ENCODE peak calls at places on chromosomes 3 and 15, in seven cellular contexts. One of them, this sample, is unnamed.

GRCh38 chr3:132788299-132788698 is 66.1 kb upstream of the NPHP3 start:
- DNase-seq in OCI-LY7: no peak
- DNase-seq in dorsolateral prefrontal cortex: no peak
- DNase-seq in sigmoid colon: no peak
- DNase-seq in bronchial epithelial cell: peak
- DNase-seq in tibial artery: no peak
- DNase-seq in LNCaP clone FGC: peak
- DNase-seq in this sample: no peak

GRCh38 chr15:96327155-96327741 is 3.3 kb upstream of the NR2F2 start:
- DNase-seq in bronchial epithelial cell: peak
- DNase-seq in sigmoid colon: no peak
- DNase-seq in LNCaP clone FGC: peak
- DNase-seq in dorsolateral prefrontal cortex: no peak
- DNase-seq in tibial artery: no peak
- DNase-seq in OCI-LY7: peak
- DNase-seq in this sample: peak

GRCh38 chr15:30906366-30906765 is 2.7 kb downstream of the FAN1 start:
- DNase-seq in dorsolateral prefrontal cortex: no peak
- DNase-seq in OCI-LY7: no peak
- DNase-seq in LNCaP clone FGC: peak
- DNase-seq in sigmoid colon: no peak
- DNase-seq in bronchial epithelial cell: no peak
- DNase-seq in tibial artery: no peak
- DNase-seq in this sample: no peak

GRCh38 chr3:170992854-170993253 is 33.7 kb downstream of the SLC2A2 start:
- DNase-seq in LNCaP clone FGC: no peak
- DNase-seq in sigmoid colon: no peak
- DNase-seq in tibial artery: no peak
- DNase-seq in OCI-LY7: no peak
- DNase-seq in dorsolateral prefrontal cortex: no peak
- DNase-seq in bronchial epithelial cell: peak
- DNase-seq in this sample: peak

GRCh38 chr15:78004919-78005634 is 72.4 kb downstream of the TBC1D2B start:
- DNase-seq in sigmoid colon: peak
- DNase-seq in LNCaP clone FGC: peak
- DNase-seq in tibial artery: peak
- DNase-seq in bronchial epithelial cell: peak
- DNase-seq in OCI-LY7: no peak
- DNase-seq in dorsolateral prefrontal cortex: peak
- DNase-seq in this sample: no peak

GRCh38 chr3:152218604-152219003 is 50.1 kb upstream of the MBNL1 start:
- DNase-seq in LNCaP clone FGC: no peak
- DNase-seq in OCI-LY7: no peak
- DNase-seq in tibial artery: no peak
- DNase-seq in sigmoid colon: no peak
- DNase-seq in bronchial epithelial cell: no peak
- DNase-seq in dorsolateral prefrontal cortex: no peak
- DNase-seq in this sample: no peak

GRCh38 chr3:126984391-126985142 is 1.7 kb downstream of the PLXNA1 start:
- DNase-seq in LNCaP clone FGC: no peak
- DNase-seq in dorsolateral prefrontal cortex: no peak
- DNase-seq in OCI-LY7: no peak
- DNase-seq in tibial artery: no peak
- DNase-seq in sigmoid colon: no peak
- DNase-seq in bronchial epithelial cell: no peak
- DNase-seq in this sample: no peak

GRCh38 chr15:41102854-41103253 is 13.2 kb downstream of the INO80 start:
- DNase-seq in sigmoid colon: no peak
- DNase-seq in bronchial epithelial cell: no peak
- DNase-seq in OCI-LY7: no peak
- DNase-seq in LNCaP clone FGC: no peak
- DNase-seq in dorsolateral prefrontal cortex: no peak
- DNase-seq in tibial artery: no peak
- DNase-seq in this sample: no peak

GRCh38 chr3:77464106-77464688 is 424.3 kb downstream of the ROBO2 start:
- DNase-seq in bronchial epithelial cell: no peak
- DNase-seq in LNCaP clone FGC: no peak
- DNase-seq in OCI-LY7: no peak
- DNase-seq in tibial artery: no peak
- DNase-seq in dorsolateral prefrontal cortex: no peak
- DNase-seq in sigmoid colon: no peak
- DNase-seq in this sample: no peak

GRCh38 chr3:174541708-174542107 is 317.4 kb upstream of the NAALADL2 start:
- DNase-seq in OCI-LY7: no peak
- DNase-seq in sigmoid colon: no peak
- DNase-seq in tibial artery: no peak
- DNase-seq in bronchial epithelial cell: peak
- DNase-seq in dorsolateral prefrontal cortex: no peak
- DNase-seq in LNCaP clone FGC: no peak
- DNase-seq in this sample: no peak

GRCh38 chr3:186909078-186909853 is 21.1 kb upstream of the ST6GAL1 start:
- DNase-seq in tibial artery: no peak
- DNase-seq in OCI-LY7: peak
- DNase-seq in sigmoid colon: no peak
- DNase-seq in bronchial epithelial cell: no peak
- DNase-seq in dorsolateral prefrontal cortex: no peak
- DNase-seq in LNCaP clone FGC: no peak
- DNase-seq in this sample: peak

GRCh38 chr3:70930066-70930465 is 617.6 kb upstream of the MDFIC2 start:
- DNase-seq in sigmoid colon: no peak
- DNase-seq in tibial artery: no peak
- DNase-seq in LNCaP clone FGC: no peak
- DNase-seq in OCI-LY7: no peak
- DNase-seq in bronchial epithelial cell: no peak
- DNase-seq in dorsolateral prefrontal cortex: no peak
- DNase-seq in this sample: no peak

GRCh38 chr15:94232107-94232506 is 746 bp downstream of the MCTP2 start:
- DNase-seq in OCI-LY7: peak
- DNase-seq in bronchial epithelial cell: peak
- DNase-seq in dorsolateral prefrontal cortex: no peak
- DNase-seq in tibial artery: no peak
- DNase-seq in sigmoid colon: no peak
- DNase-seq in LNCaP clone FGC: no peak
- DNase-seq in this sample: no peak

GRCh38 chr3:18249126-18249525 is 176.0 kb downstream of the SATB1 start:
- DNase-seq in OCI-LY7: no peak
- DNase-seq in bronchial epithelial cell: no peak
- DNase-seq in sigmoid colon: no peak
- DNase-seq in LNCaP clone FGC: no peak
- DNase-seq in tibial artery: no peak
- DNase-seq in dorsolateral prefrontal cortex: no peak
- DNase-seq in this sample: no peak

GRCh38 chr3:156307704-156308103 is 187.3 kb downstream of the KCNAB1 start:
- DNase-seq in LNCaP clone FGC: no peak
- DNase-seq in sigmoid colon: peak
- DNase-seq in bronchial epithelial cell: peak
- DNase-seq in dorsolateral prefrontal cortex: no peak
- DNase-seq in OCI-LY7: no peak
- DNase-seq in tibial artery: peak
- DNase-seq in this sample: no peak

GRCh38 chr3:144265527-144266100 is 294.0 kb downstream of the DIPK2A start:
- DNase-seq in sigmoid colon: no peak
- DNase-seq in bronchial epithelial cell: no peak
- DNase-seq in OCI-LY7: no peak
- DNase-seq in tibial artery: no peak
- DNase-seq in dorsolateral prefrontal cortex: no peak
- DNase-seq in LNCaP clone FGC: no peak
- DNase-seq in this sample: no peak

GRCh38 chr15:61047783-61048182 is 181.3 kb downstream of the RORA start:
- DNase-seq in tibial artery: no peak
- DNase-seq in LNCaP clone FGC: no peak
- DNase-seq in sigmoid colon: no peak
- DNase-seq in dorsolateral prefrontal cortex: no peak
- DNase-seq in bronchial epithelial cell: peak
- DNase-seq in OCI-LY7: no peak
- DNase-seq in this sample: no peak

GRCh38 chr15:77578641-77579372 is 53.9 kb downstream of the LINGO1 start:
- DNase-seq in sigmoid colon: no peak
- DNase-seq in LNCaP clone FGC: no peak
- DNase-seq in bronchial epithelial cell: no peak
- DNase-seq in tibial artery: no peak
- DNase-seq in OCI-LY7: no peak
- DNase-seq in dorsolateral prefrontal cortex: no peak
- DNase-seq in this sample: peak

GRCh38 chr3:12224181-12225147 is 64.4 kb upstream of the PPARG start:
- DNase-seq in bronchial epithelial cell: peak
- DNase-seq in tibial artery: no peak
- DNase-seq in OCI-LY7: no peak
- DNase-seq in dorsolateral prefrontal cortex: no peak
- DNase-seq in sigmoid colon: no peak
- DNase-seq in LNCaP clone FGC: no peak
- DNase-seq in this sample: no peak

GRCh38 chr15:49223536-49224274 is 53.7 kb downstream of the GALK2 start:
- DNase-seq in bronchial epithelial cell: no peak
- DNase-seq in dorsolateral prefrontal cortex: no peak
- DNase-seq in tibial artery: no peak
- DNase-seq in sigmoid colon: no peak
- DNase-seq in OCI-LY7: no peak
- DNase-seq in LNCaP clone FGC: no peak
- DNase-seq in this sample: no peak

GRCh38 chr15:27249723-27250160 is 278.8 kb downstream of the GABRG3 start:
- DNase-seq in OCI-LY7: no peak
- DNase-seq in sigmoid colon: no peak
- DNase-seq in tibial artery: no peak
- DNase-seq in LNCaP clone FGC: no peak
- DNase-seq in dorsolateral prefrontal cortex: no peak
- DNase-seq in bronchial epithelial cell: no peak
- DNase-seq in this sample: no peak

GRCh38 chr15:27248251-27248650 is 277.3 kb downstream of the GABRG3 start:
- DNase-seq in bronchial epithelial cell: no peak
- DNase-seq in LNCaP clone FGC: no peak
- DNase-seq in sigmoid colon: no peak
- DNase-seq in OCI-LY7: no peak
- DNase-seq in dorsolateral prefrontal cortex: no peak
- DNase-seq in tibial artery: no peak
- DNase-seq in this sample: no peak

GRCh38 chr15:27249046-27249722 is 278.2 kb downstream of the GABRG3 start:
- DNase-seq in tibial artery: no peak
- DNase-seq in dorsolateral prefrontal cortex: no peak
- DNase-seq in OCI-LY7: no peak
- DNase-seq in sigmoid colon: no peak
- DNase-seq in LNCaP clone FGC: no peak
- DNase-seq in bronchial epithelial cell: no peak
- DNase-seq in this sample: no peak

GRCh38 chr15:27254016-27254415 is 283.0 kb downstream of the GABRG3 start:
- DNase-seq in sigmoid colon: no peak
- DNase-seq in bronchial epithelial cell: no peak
- DNase-seq in tibial artery: no peak
- DNase-seq in OCI-LY7: no peak
- DNase-seq in dorsolateral prefrontal cortex: no peak
- DNase-seq in LNCaP clone FGC: no peak
- DNase-seq in this sample: no peak

GRCh38 chr15:27250223-27250622 is 279.2 kb downstream of the GABRG3 start:
- DNase-seq in sigmoid colon: no peak
- DNase-seq in bronchial epithelial cell: no peak
- DNase-seq in LNCaP clone FGC: peak
- DNase-seq in tibial artery: no peak
- DNase-seq in OCI-LY7: no peak
- DNase-seq in dorsolateral prefrontal cortex: no peak
- DNase-seq in this sample: no peak
- TF ChIP-seq CTCF in sigmoid colon: no peak
- TF ChIP-seq CTCF in bronchial epithelial cell: no peak
- TF ChIP-seq CTCF in LNCaP clone FGC: peak
- TF ChIP-seq CTCF in tibial artery: no peak
- TF ChIP-seq CTCF in OCI-LY7: no peak
- TF ChIP-seq CTCF in dorsolateral prefrontal cortex: no peak
- TF ChIP-seq CTCF in this sample: no peak

DNA sequence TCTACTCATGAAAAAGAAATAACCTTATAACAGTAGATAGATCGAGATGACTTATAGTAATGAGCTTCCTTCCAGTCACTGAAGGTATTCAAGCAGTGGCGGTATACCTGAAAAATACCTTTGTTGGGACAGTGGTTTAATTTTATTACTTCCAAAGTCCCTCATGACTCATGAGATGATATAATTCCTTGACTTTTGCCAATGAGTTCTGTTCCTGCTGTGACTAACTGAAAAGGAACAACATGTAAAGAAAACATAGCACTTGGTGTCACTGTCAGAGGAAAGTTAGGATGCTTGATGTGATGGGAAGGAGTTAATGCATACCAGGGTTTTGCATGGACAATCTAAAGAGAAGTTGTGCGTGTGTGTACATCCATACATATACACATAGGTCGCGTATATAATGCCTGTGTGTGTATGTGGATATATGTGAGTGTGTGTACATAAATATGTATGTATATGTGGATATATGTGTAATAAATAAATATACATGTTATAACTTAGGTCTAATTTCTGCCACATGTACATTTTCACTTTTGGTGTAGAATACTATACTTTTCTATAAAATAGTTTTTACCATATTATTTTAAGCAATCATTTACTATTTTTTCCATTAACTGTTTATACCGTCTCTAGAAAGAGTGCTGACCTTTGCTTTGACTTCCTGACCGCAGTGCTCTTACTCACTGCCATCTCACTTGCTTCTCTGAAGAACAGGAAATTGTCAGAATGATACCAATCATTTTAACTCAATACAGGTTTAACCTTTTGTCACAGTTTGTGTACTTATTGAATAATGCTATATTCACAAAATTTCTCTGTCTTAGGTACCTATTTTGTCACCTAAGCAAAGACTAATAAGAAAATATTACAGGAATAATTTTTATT is 12.6 kb upstream of the PAK2 start:
- DNase-seq in sigmoid colon: no peak
- DNase-seq in LNCaP clone FGC: no peak
- DNase-seq in bronchial epithelial cell: peak
- DNase-seq in OCI-LY7: no peak
- DNase-seq in dorsolateral prefrontal cortex: no peak
- DNase-seq in tibial artery: no peak
- DNase-seq in this sample: peak
- H3K4me3 ChIP-seq in sigmoid colon: no peak
- H3K4me3 ChIP-seq in LNCaP clone FGC: no peak
- H3K4me3 ChIP-seq in bronchial epithelial cell: no peak
- H3K4me3 ChIP-seq in OCI-LY7: no peak
- H3K4me3 ChIP-seq in dorsolateral prefrontal cortex: no peak
- H3K4me3 ChIP-seq in tibial artery: no peak
- H3K4me3 ChIP-seq in this sample: no peak

GRCh38 chr15:46166750-46167149 is 531.9 kb downstream of the SQOR start:
- DNase-seq in tibial artery: no peak
- DNase-seq in bronchial epithelial cell: no peak
- DNase-seq in OCI-LY7: no peak
- DNase-seq in LNCaP clone FGC: no peak
- DNase-seq in sigmoid colon: no peak
- DNase-seq in dorsolateral prefrontal cortex: no peak
- DNase-seq in this sample: no peak
- TF ChIP-seq CTCF in tibial artery: no peak
- TF ChIP-seq CTCF in bronchial epithelial cell: no peak
- TF ChIP-seq CTCF in OCI-LY7: no peak
- TF ChIP-seq CTCF in LNCaP clone FGC: no peak
- TF ChIP-seq CTCF in sigmoid colon: no peak
- TF ChIP-seq CTCF in dorsolateral prefrontal cortex: no peak
- TF ChIP-seq CTCF in this sample: no peak

DNA sequence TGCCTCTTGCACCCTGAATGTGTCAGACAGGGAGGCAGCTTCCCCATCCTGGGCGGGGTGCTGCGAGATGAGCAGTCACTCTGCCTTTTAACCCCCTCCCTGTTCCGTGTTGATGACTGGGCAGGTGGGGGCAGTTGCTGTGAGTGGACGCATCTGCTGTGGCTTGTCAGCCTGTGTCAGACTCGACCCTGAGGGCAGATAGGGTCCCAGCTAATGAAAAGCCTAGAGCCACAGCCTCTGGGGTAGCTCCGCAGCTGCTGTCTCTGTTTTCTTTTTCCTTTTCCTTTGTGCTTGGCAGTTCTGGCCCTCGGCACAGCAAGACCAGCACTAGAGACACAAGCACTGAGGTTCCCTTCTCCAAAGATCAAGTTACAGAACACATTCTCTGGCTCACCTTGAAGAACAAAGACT is 43.0 kb upstream of the GLCE start:
- DNase-seq in bronchial epithelial cell: peak
- DNase-seq in OCI-LY7: no peak
- DNase-seq in dorsolateral prefrontal cortex: no peak
- DNase-seq in LNCaP clone FGC: no peak
- DNase-seq in tibial artery: no peak
- DNase-seq in sigmoid colon: no peak
- DNase-seq in this sample: no peak
- H3K4me3 ChIP-seq in bronchial epithelial cell: no peak
- H3K4me3 ChIP-seq in OCI-LY7: no peak
- H3K4me3 ChIP-seq in dorsolateral prefrontal cortex: no peak
- H3K4me3 ChIP-seq in LNCaP clone FGC: no peak
- H3K4me3 ChIP-seq in tibial artery: no peak
- H3K4me3 ChIP-seq in sigmoid colon: no peak
- H3K4me3 ChIP-seq in this sample: no peak